ENCODE peak calls at places on chromosomes 12 and 14, in ten cellular contexts. One of them, this sample, is unnamed. For H3K9me3, the result is how much of the 10 kb centered on the place peaks cover.

GRCh38 chr12:7959278-7960063 is 23.5 kb upstream of the SLC2A3 start:
- DNase-seq in aorta: no peak
- DNase-seq in endodermal cell: peak
- DNase-seq in lung: peak
- DNase-seq in right lobe of liver: no peak
- DNase-seq in stomach: no peak
- DNase-seq in A549: no peak
- DNase-seq in fibroblast of lung: no peak
- DNase-seq in upper lobe of right lung: no peak
- DNase-seq in effector memory CD4-positive, alpha-beta T cell: peak
- DNase-seq in this sample: no peak

GRCh38 chr12:30792648-30793499 is 38.1 kb upstream of the CAPRIN2 start:
- DNase-seq in upper lobe of right lung: no peak
- DNase-seq in right lobe of liver: no peak
- DNase-seq in fibroblast of lung: peak
- DNase-seq in lung: no peak
- DNase-seq in stomach: no peak
- DNase-seq in aorta: no peak
- DNase-seq in endodermal cell: peak
- DNase-seq in effector memory CD4-positive, alpha-beta T cell: no peak
- DNase-seq in A549: no peak
- DNase-seq in this sample: no peak

GRCh38 chr12:119940881-119941280 is 48.2 kb upstream of the BICDL1 start:
- DNase-seq in A549: peak
- DNase-seq in right lobe of liver: no peak
- DNase-seq in upper lobe of right lung: no peak
- DNase-seq in endodermal cell: no peak
- DNase-seq in aorta: no peak
- DNase-seq in lung: no peak
- DNase-seq in fibroblast of lung: peak
- DNase-seq in effector memory CD4-positive, alpha-beta T cell: no peak
- DNase-seq in stomach: no peak
- DNase-seq in this sample: no peak

GRCh38 chr14:74562515-74563232 is 49.4 kb downstream of the LTBP2 start:
- DNase-seq in lung: no peak
- DNase-seq in right lobe of liver: no peak
- DNase-seq in stomach: no peak
- DNase-seq in effector memory CD4-positive, alpha-beta T cell: no peak
- DNase-seq in A549: no peak
- DNase-seq in upper lobe of right lung: no peak
- DNase-seq in aorta: peak
- DNase-seq in fibroblast of lung: no peak
- DNase-seq in endodermal cell: peak
- DNase-seq in this sample: peak

GRCh38 chr12:95815635-95816212 is 25.2 kb upstream of the NTN4 start:
- DNase-seq in aorta: no peak
- DNase-seq in upper lobe of right lung: no peak
- DNase-seq in lung: no peak
- DNase-seq in fibroblast of lung: peak
- DNase-seq in effector memory CD4-positive, alpha-beta T cell: no peak
- DNase-seq in right lobe of liver: no peak
- DNase-seq in endodermal cell: no peak
- DNase-seq in A549: peak
- DNase-seq in stomach: no peak
- DNase-seq in this sample: no peak

GRCh38 chr12:123076604-123077297 is 74.1 kb downstream of the PITPNM2 start:
- DNase-seq in aorta: no peak
- DNase-seq in lung: no peak
- DNase-seq in fibroblast of lung: peak
- DNase-seq in endodermal cell: no peak
- DNase-seq in effector memory CD4-positive, alpha-beta T cell: peak
- DNase-seq in A549: no peak
- DNase-seq in stomach: no peak
- DNase-seq in upper lobe of right lung: peak
- DNase-seq in right lobe of liver: no peak
- DNase-seq in this sample: no peak

GRCh38 chr12:132216354-132216987 is 72.2 kb downstream of the NOC4L start:
- DNase-seq in right lobe of liver: no peak
- DNase-seq in lung: no peak
- DNase-seq in A549: no peak
- DNase-seq in effector memory CD4-positive, alpha-beta T cell: no peak
- DNase-seq in fibroblast of lung: no peak
- DNase-seq in endodermal cell: no peak
- DNase-seq in stomach: no peak
- DNase-seq in upper lobe of right lung: peak
- DNase-seq in aorta: no peak
- DNase-seq in this sample: no peak

GRCh38 chr14:38737657-38738056 is 365.4 kb downstream of the SEC23A start:
- DNase-seq in fibroblast of lung: no peak
- DNase-seq in stomach: no peak
- DNase-seq in A549: no peak
- DNase-seq in aorta: no peak
- DNase-seq in effector memory CD4-positive, alpha-beta T cell: no peak
- DNase-seq in right lobe of liver: no peak
- DNase-seq in upper lobe of right lung: no peak
- DNase-seq in lung: no peak
- DNase-seq in endodermal cell: peak
- DNase-seq in this sample: no peak

GRCh38 chr12:1807107-1807478 is 13.3 kb upstream of the LRTM2 start:
- DNase-seq in lung: no peak
- DNase-seq in stomach: no peak
- DNase-seq in A549: no peak
- DNase-seq in upper lobe of right lung: peak
- DNase-seq in right lobe of liver: peak
- DNase-seq in effector memory CD4-positive, alpha-beta T cell: no peak
- DNase-seq in endodermal cell: no peak
- DNase-seq in fibroblast of lung: no peak
- DNase-seq in aorta: peak
- DNase-seq in this sample: no peak

GRCh38 chr14:44763356-44763755 is 198.4 kb downstream of the KLHL28 start:
- DNase-seq in aorta: no peak
- DNase-seq in right lobe of liver: no peak
- DNase-seq in upper lobe of right lung: no peak
- DNase-seq in fibroblast of lung: peak
- DNase-seq in lung: no peak
- DNase-seq in A549: no peak
- DNase-seq in stomach: no peak
- DNase-seq in endodermal cell: no peak
- DNase-seq in effector memory CD4-positive, alpha-beta T cell: no peak
- DNase-seq in this sample: no peak

GRCh38 chr12:46186088-46186487 is 82.8 kb downstream of the SLC38A1 start:
- DNase-seq in upper lobe of right lung: no peak
- DNase-seq in lung: no peak
- DNase-seq in endodermal cell: no peak
- DNase-seq in effector memory CD4-positive, alpha-beta T cell: no peak
- DNase-seq in right lobe of liver: no peak
- DNase-seq in stomach: no peak
- DNase-seq in A549: no peak
- DNase-seq in aorta: no peak
- DNase-seq in fibroblast of lung: no peak
- DNase-seq in this sample: no peak

GRCh38 chr14:95043732-95044462 is 113.4 kb downstream of the DICER1 start:
- DNase-seq in stomach: no peak
- DNase-seq in lung: no peak
- DNase-seq in A549: no peak
- DNase-seq in effector memory CD4-positive, alpha-beta T cell: no peak
- DNase-seq in endodermal cell: peak
- DNase-seq in right lobe of liver: no peak
- DNase-seq in upper lobe of right lung: peak
- DNase-seq in aorta: no peak
- DNase-seq in fibroblast of lung: no peak
- DNase-seq in this sample: no peak

GRCh38 chr14:83120187-83120586 is 1586.5 kb upstream of the SEL1L start:
- DNase-seq in aorta: no peak
- DNase-seq in stomach: no peak
- DNase-seq in lung: no peak
- DNase-seq in effector memory CD4-positive, alpha-beta T cell: no peak
- DNase-seq in endodermal cell: no peak
- DNase-seq in A549: no peak
- DNase-seq in fibroblast of lung: no peak
- DNase-seq in right lobe of liver: no peak
- DNase-seq in upper lobe of right lung: no peak
- DNase-seq in this sample: no peak

GRCh38 chr14:82528011-82528410 is 994.4 kb upstream of the SEL1L start:
- DNase-seq in lung: no peak
- DNase-seq in fibroblast of lung: no peak
- DNase-seq in right lobe of liver: no peak
- DNase-seq in aorta: no peak
- DNase-seq in upper lobe of right lung: no peak
- DNase-seq in stomach: no peak
- DNase-seq in effector memory CD4-positive, alpha-beta T cell: no peak
- DNase-seq in A549: no peak
- DNase-seq in endodermal cell: no peak
- DNase-seq in this sample: no peak

GRCh38 chr12:101086490-101086889 is 123.5 kb downstream of the SLC5A8 start:
- DNase-seq in effector memory CD4-positive, alpha-beta T cell: no peak
- DNase-seq in upper lobe of right lung: no peak
- DNase-seq in lung: no peak
- DNase-seq in endodermal cell: peak
- DNase-seq in stomach: no peak
- DNase-seq in A549: no peak
- DNase-seq in fibroblast of lung: peak
- DNase-seq in right lobe of liver: no peak
- DNase-seq in aorta: no peak
- DNase-seq in this sample: no peak

GRCh38 chr12:39574378-39574777 is 45.2 kb downstream of the ABCD2 start:
- DNase-seq in upper lobe of right lung: no peak
- DNase-seq in right lobe of liver: no peak
- DNase-seq in A549: no peak
- DNase-seq in aorta: no peak
- DNase-seq in stomach: no peak
- DNase-seq in effector memory CD4-positive, alpha-beta T cell: no peak
- DNase-seq in lung: no peak
- DNase-seq in fibroblast of lung: no peak
- DNase-seq in endodermal cell: no peak
- DNase-seq in this sample: no peak

GRCh38 chr12:133236556-133236955 is 879 bp upstream of the ANHX start:
- DNase-seq in right lobe of liver: no peak
- DNase-seq in effector memory CD4-positive, alpha-beta T cell: no peak
- DNase-seq in fibroblast of lung: no peak
- DNase-seq in endodermal cell: no peak
- DNase-seq in stomach: no peak
- DNase-seq in lung: peak
- DNase-seq in A549: no peak
- DNase-seq in upper lobe of right lung: no peak
- DNase-seq in aorta: no peak
- DNase-seq in this sample: no peak
- H3K9me3 ChIP-seq in right lobe of liver: under half
- H3K9me3 ChIP-seq in effector memory CD4-positive, alpha-beta T cell: under half
- H3K9me3 ChIP-seq in fibroblast of lung: under half
- H3K9me3 ChIP-seq in endodermal cell: under half
- H3K9me3 ChIP-seq in stomach: half or more
- H3K9me3 ChIP-seq in lung: under half
- H3K9me3 ChIP-seq in A549: half or more
- H3K9me3 ChIP-seq in upper lobe of right lung: under half
- H3K9me3 ChIP-seq in aorta: under half
- H3K9me3 ChIP-seq in this sample: under half

GRCh38 chr12:6822461-6823135 is 977 bp downstream of the GPR162 start:
- DNase-seq in endodermal cell: no peak
- DNase-seq in stomach: no peak
- DNase-seq in right lobe of liver: no peak
- DNase-seq in lung: no peak
- DNase-seq in effector memory CD4-positive, alpha-beta T cell: no peak
- DNase-seq in fibroblast of lung: no peak
- DNase-seq in A549: no peak
- DNase-seq in upper lobe of right lung: no peak
- DNase-seq in aorta: no peak
- DNase-seq in this sample: no peak
- H3K4me3 ChIP-seq in endodermal cell: peak
- H3K4me3 ChIP-seq in stomach: no peak
- H3K4me3 ChIP-seq in right lobe of liver: no peak
- H3K4me3 ChIP-seq in lung: no peak
- H3K4me3 ChIP-seq in effector memory CD4-positive, alpha-beta T cell: no peak
- H3K4me3 ChIP-seq in fibroblast of lung: peak
- H3K4me3 ChIP-seq in A549: no peak
- H3K4me3 ChIP-seq in upper lobe of right lung: peak
- H3K4me3 ChIP-seq in aorta: no peak
- H3K4me3 ChIP-seq in this sample: no peak

GRCh38 chr14:98292191-98292590 is 979.8 kb downstream of the BCL11B start:
- DNase-seq in upper lobe of right lung: no peak
- DNase-seq in right lobe of liver: no peak
- DNase-seq in lung: no peak
- DNase-seq in stomach: no peak
- DNase-seq in effector memory CD4-positive, alpha-beta T cell: no peak
- DNase-seq in A549: no peak
- DNase-seq in aorta: no peak
- DNase-seq in fibroblast of lung: no peak
- DNase-seq in endodermal cell: no peak
- DNase-seq in this sample: no peak

GRCh38 chr14:98293527-98293926 is 978.5 kb downstream of the BCL11B start:
- DNase-seq in stomach: no peak
- DNase-seq in upper lobe of right lung: no peak
- DNase-seq in aorta: no peak
- DNase-seq in right lobe of liver: no peak
- DNase-seq in lung: no peak
- DNase-seq in fibroblast of lung: peak
- DNase-seq in endodermal cell: no peak
- DNase-seq in A549: no peak
- DNase-seq in effector memory CD4-positive, alpha-beta T cell: no peak
- DNase-seq in this sample: no peak

GRCh38 chr14:98290596-98290995 is 981.4 kb downstream of the BCL11B start:
- DNase-seq in aorta: no peak
- DNase-seq in A549: no peak
- DNase-seq in upper lobe of right lung: no peak
- DNase-seq in right lobe of liver: no peak
- DNase-seq in effector memory CD4-positive, alpha-beta T cell: no peak
- DNase-seq in fibroblast of lung: peak
- DNase-seq in lung: no peak
- DNase-seq in endodermal cell: no peak
- DNase-seq in stomach: no peak
- DNase-seq in this sample: no peak

GRCh38 chr14:98288825-98289224 is 983.2 kb downstream of the BCL11B start:
- DNase-seq in lung: no peak
- DNase-seq in aorta: no peak
- DNase-seq in right lobe of liver: no peak
- DNase-seq in endodermal cell: no peak
- DNase-seq in effector memory CD4-positive, alpha-beta T cell: no peak
- DNase-seq in upper lobe of right lung: no peak
- DNase-seq in A549: no peak
- DNase-seq in stomach: no peak
- DNase-seq in fibroblast of lung: no peak
- DNase-seq in this sample: no peak
- H3K9me3 ChIP-seq in lung: under half
- H3K9me3 ChIP-seq in aorta: under half
- H3K9me3 ChIP-seq in right lobe of liver: under half
- H3K9me3 ChIP-seq in endodermal cell: under half
- H3K9me3 ChIP-seq in effector memory CD4-positive, alpha-beta T cell: under half
- H3K9me3 ChIP-seq in upper lobe of right lung: under half
- H3K9me3 ChIP-seq in A549: under half
- H3K9me3 ChIP-seq in stomach: under half
- H3K9me3 ChIP-seq in fibroblast of lung: under half
- H3K9me3 ChIP-seq in this sample: under half

DNA sequence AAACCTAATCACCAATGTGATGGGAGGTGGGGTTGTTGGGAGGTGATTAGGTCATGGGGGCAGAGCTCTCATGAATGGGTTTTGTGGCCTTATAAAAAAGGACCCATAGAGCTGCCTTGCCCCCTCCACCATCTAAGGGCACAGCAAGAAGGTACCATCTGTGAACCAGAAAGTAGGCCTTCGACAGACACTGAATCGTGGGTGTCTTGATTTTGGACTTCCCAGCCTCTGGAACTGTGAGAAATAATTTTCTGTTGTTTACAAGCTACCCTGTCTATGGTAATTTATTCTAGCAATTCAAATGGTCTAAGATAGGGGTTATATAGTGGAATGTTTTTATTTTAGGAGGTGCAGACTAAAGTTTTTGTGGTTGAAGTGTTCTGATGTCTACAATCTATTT is 7.9 kb upstream of the SLC10A1 start:
- DNase-seq in fibroblast of lung: no peak
- DNase-seq in A549: no peak
- DNase-seq in effector memory CD4-positive, alpha-beta T cell: no peak
- DNase-seq in endodermal cell: no peak
- DNase-seq in right lobe of liver: no peak
- DNase-seq in upper lobe of right lung: no peak
- DNase-seq in lung: no peak
- DNase-seq in aorta: no peak
- DNase-seq in stomach: no peak
- DNase-seq in this sample: no peak
- H3K4me3 ChIP-seq in fibroblast of lung: no peak
- H3K4me3 ChIP-seq in A549: no peak
- H3K4me3 ChIP-seq in effector memory CD4-positive, alpha-beta T cell: no peak
- H3K4me3 ChIP-seq in endodermal cell: no peak
- H3K4me3 ChIP-seq in right lobe of liver: no peak
- H3K4me3 ChIP-seq in upper lobe of right lung: no peak
- H3K4me3 ChIP-seq in lung: no peak
- H3K4me3 ChIP-seq in aorta: no peak
- H3K4me3 ChIP-seq in stomach: no peak
- H3K4me3 ChIP-seq in this sample: no peak